ENCODE peak calls at places on chromosomes 2 and 18, in five cellular contexts. One of them, this sample, is unnamed.

GRCh38 chr2:71804251-71804650 is 343.4 kb downstream of the CYP26B1 start:
- DNase-seq in dorsolateral prefrontal cortex: no peak
- DNase-seq in fibroblast of lung: no peak
- DNase-seq in ovary: no peak
- DNase-seq in heart right ventricle: no peak
- DNase-seq in this sample: no peak

GRCh38 chr18:48488388-48488850 is 50.4 kb upstream of the CTIF start:
- DNase-seq in dorsolateral prefrontal cortex: no peak
- DNase-seq in fibroblast of lung: peak; percentile 97
- DNase-seq in ovary: peak; percentile 61
- DNase-seq in heart right ventricle: peak; percentile 81
- DNase-seq in this sample: peak; percentile 91

GRCh38 chr18:32040936-32041335 is 22.3 kb downstream of the RNF125 start:
- DNase-seq in dorsolateral prefrontal cortex: no peak
- DNase-seq in fibroblast of lung: no peak
- DNase-seq in ovary: no peak
- DNase-seq in heart right ventricle: no peak
- DNase-seq in this sample: no peak

GRCh38 chr2:72630767-72631166 is 195.1 kb downstream of the EXOC6B start:
- DNase-seq in dorsolateral prefrontal cortex: no peak
- DNase-seq in fibroblast of lung: no peak
- DNase-seq in ovary: no peak
- DNase-seq in heart right ventricle: no peak
- DNase-seq in this sample: no peak

GRCh38 chr2:72165792-72166191 is 18.1 kb upstream of the CYP26B1 start:
- DNase-seq in dorsolateral prefrontal cortex: no peak
- DNase-seq in fibroblast of lung: peak; percentile 36
- DNase-seq in ovary: no peak
- DNase-seq in heart right ventricle: no peak
- DNase-seq in this sample: no peak

GRCh38 chr2:17962874-17963273 is 84.4 kb downstream of the KCNS3 start:
- DNase-seq in dorsolateral prefrontal cortex: no peak
- DNase-seq in fibroblast of lung: peak; percentile 36
- DNase-seq in ovary: no peak
- DNase-seq in heart right ventricle: no peak
- DNase-seq in this sample: no peak

GRCh38 chr2:37795938-37796337 is 124.5 kb upstream of the CDC42EP3 start:
- DNase-seq in dorsolateral prefrontal cortex: no peak
- DNase-seq in fibroblast of lung: peak; percentile 95
- DNase-seq in ovary: no peak
- DNase-seq in heart right ventricle: no peak
- DNase-seq in this sample: no peak

GRCh38 chr2:188609321-188610049 is 317.8 kb downstream of the GULP1 start:
- DNase-seq in dorsolateral prefrontal cortex: no peak
- DNase-seq in fibroblast of lung: peak; percentile 81
- DNase-seq in ovary: no peak
- DNase-seq in heart right ventricle: no peak
- DNase-seq in this sample: no peak

GRCh38 chr2:121046335-121046734 is 238.7 kb downstream of the TFCP2L1 start:
- DNase-seq in dorsolateral prefrontal cortex: no peak
- DNase-seq in fibroblast of lung: no peak
- DNase-seq in ovary: no peak
- DNase-seq in heart right ventricle: no peak
- DNase-seq in this sample: no peak

DNA sequence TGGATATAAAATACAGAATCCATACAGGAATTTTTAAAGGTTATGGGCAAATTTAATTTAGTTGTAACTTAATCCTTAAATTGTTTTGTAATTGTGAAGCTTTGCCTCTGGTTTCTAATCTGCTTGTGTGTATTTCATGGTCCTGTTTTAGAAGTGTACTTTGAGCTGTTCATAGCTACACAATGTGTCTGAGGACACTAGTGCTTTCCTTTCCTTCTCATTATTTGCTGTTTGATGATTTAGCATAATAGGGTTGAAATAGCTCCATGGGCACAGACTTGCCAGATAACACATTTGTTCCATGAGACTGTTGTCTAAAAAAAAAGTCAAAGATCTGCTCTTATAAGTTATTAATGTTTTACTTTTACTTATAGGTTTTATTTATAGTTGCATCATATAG is 134.2 kb downstream of the MYO1B start:
- DNase-seq in dorsolateral prefrontal cortex: no peak
- DNase-seq in fibroblast of lung: no peak
- DNase-seq in ovary: no peak
- DNase-seq in heart right ventricle: no peak
- DNase-seq in this sample: no peak
- H3K27ac ChIP-seq in dorsolateral prefrontal cortex: no peak overlapping the region
- H3K27ac ChIP-seq in fibroblast of lung: no peak overlapping the region
- H3K27ac ChIP-seq in ovary: no peak overlapping the region
- H3K27ac ChIP-seq in heart right ventricle: no peak overlapping the region
- H3K27ac ChIP-seq in this sample: no peak overlapping the region

DNA sequence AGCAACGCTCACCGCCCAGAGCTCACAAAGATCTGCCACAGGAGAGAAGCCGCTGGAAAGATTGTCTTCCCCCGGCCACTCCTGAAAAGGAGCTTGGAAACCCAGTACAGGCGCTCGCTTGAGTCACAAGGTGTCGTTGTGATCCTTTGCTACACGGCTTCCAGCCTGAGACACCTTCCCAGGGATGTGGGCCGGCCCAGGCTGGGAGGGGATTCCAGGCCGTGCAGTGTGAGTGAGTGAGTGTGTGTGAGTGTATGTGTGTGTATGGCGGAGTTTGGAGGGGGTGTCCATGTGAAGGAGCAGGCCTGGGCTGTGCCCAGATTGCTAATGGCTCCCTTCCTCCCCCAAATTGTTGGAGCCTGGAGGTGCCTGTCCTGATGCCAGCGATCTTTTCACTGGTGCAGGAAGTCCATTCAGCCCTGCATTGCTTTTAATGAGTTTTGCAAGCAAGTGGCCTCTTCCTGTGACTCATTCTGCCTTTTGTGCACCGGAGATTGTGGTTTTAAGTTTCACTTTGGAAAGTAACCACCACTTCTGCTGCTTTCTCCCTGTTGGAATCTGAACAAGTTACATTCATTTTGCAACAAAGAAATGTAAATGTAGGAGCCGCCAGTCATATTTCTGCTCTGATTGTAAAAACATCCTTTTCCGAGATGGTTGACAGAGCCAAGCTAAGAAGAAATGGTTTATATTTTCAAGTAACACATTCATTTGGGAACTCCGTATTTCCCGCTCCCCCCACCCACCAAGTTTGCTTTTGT is 83.7 kb downstream of the LPIN1 start:
- DNase-seq in dorsolateral prefrontal cortex: peak; percentile 82
- DNase-seq in fibroblast of lung: peak; percentile 99
- DNase-seq in ovary: peak; percentile 71
- DNase-seq in heart right ventricle: peak; percentile 69
- DNase-seq in this sample: peak; percentile 82
- H3K4me3 ChIP-seq in dorsolateral prefrontal cortex: peak overlapping the region; percentile 11
- H3K4me3 ChIP-seq in fibroblast of lung: peak overlapping the region; percentile 54
- H3K4me3 ChIP-seq in ovary: peak overlapping the region; percentile 19
- H3K4me3 ChIP-seq in heart right ventricle: peak overlapping the region; percentile 28
- H3K4me3 ChIP-seq in this sample: peak overlapping the region; percentile 25

GRCh38 chr18:74748809-74749208 is 151.1 kb downstream of the ZNF407 start:
- DNase-seq in dorsolateral prefrontal cortex: no peak
- DNase-seq in fibroblast of lung: no peak
- DNase-seq in ovary: no peak
- DNase-seq in heart right ventricle: no peak
- DNase-seq in this sample: no peak

GRCh38 chr18:74742573-74742972 is 144.9 kb downstream of the ZNF407 start:
- DNase-seq in dorsolateral prefrontal cortex: no peak
- DNase-seq in fibroblast of lung: peak; percentile 64
- DNase-seq in ovary: no peak
- DNase-seq in heart right ventricle: no peak
- DNase-seq in this sample: no peak

GRCh38 chr18:74739926-74740325 is 142.3 kb downstream of the ZNF407 start:
- DNase-seq in dorsolateral prefrontal cortex: no peak
- DNase-seq in fibroblast of lung: no peak
- DNase-seq in ovary: no peak
- DNase-seq in heart right ventricle: no peak
- DNase-seq in this sample: no peak

GRCh38 chr18:74745658-74746403 is 148.2 kb downstream of the ZNF407 start:
- DNase-seq in dorsolateral prefrontal cortex: no peak
- DNase-seq in fibroblast of lung: peak; percentile 87
- DNase-seq in ovary: no peak
- DNase-seq in heart right ventricle: no peak
- DNase-seq in this sample: no peak
- H3K27ac ChIP-seq in dorsolateral prefrontal cortex: no peak overlapping the region
- H3K27ac ChIP-seq in fibroblast of lung: no peak overlapping the region
- H3K27ac ChIP-seq in ovary: no peak overlapping the region
- H3K27ac ChIP-seq in heart right ventricle: no peak overlapping the region
- H3K27ac ChIP-seq in this sample: no peak overlapping the region

GRCh38 chr2:78993518-78994148 is 31.9 kb upstream of the REG3G start:
- DNase-seq in dorsolateral prefrontal cortex: no peak
- DNase-seq in fibroblast of lung: no peak
- DNase-seq in ovary: no peak
- DNase-seq in heart right ventricle: no peak
- DNase-seq in this sample: peak; percentile 40
- H3K4me3 ChIP-seq in dorsolateral prefrontal cortex: peak overlapping the region; percentile 49
- H3K4me3 ChIP-seq in fibroblast of lung: no peak overlapping the region
- H3K4me3 ChIP-seq in ovary: no peak overlapping the region
- H3K4me3 ChIP-seq in heart right ventricle: no peak overlapping the region
- H3K4me3 ChIP-seq in this sample: no peak overlapping the region

GRCh38 chr18:42087195-42087594 is 132.2 kb downstream of the PIK3C3 start:
- DNase-seq in dorsolateral prefrontal cortex: no peak
- DNase-seq in fibroblast of lung: no peak
- DNase-seq in ovary: no peak
- DNase-seq in heart right ventricle: no peak
- DNase-seq in this sample: no peak
- H3K27ac ChIP-seq in dorsolateral prefrontal cortex: no peak overlapping the region
- H3K27ac ChIP-seq in fibroblast of lung: no peak overlapping the region
- H3K27ac ChIP-seq in ovary: no peak overlapping the region
- H3K27ac ChIP-seq in heart right ventricle: no peak overlapping the region
- H3K27ac ChIP-seq in this sample: no peak overlapping the region

GRCh38 chr2:85751300-85751575 is 2.6 kb upstream of the ATOH8 start:
- DNase-seq in dorsolateral prefrontal cortex: no peak
- DNase-seq in fibroblast of lung: no peak
- DNase-seq in ovary: no peak
- DNase-seq in heart right ventricle: no peak
- DNase-seq in this sample: no peak

GRCh38 chr2:85753525-85754312 is at the start of gene ATOH8:
- DNase-seq in dorsolateral prefrontal cortex: peak; percentile 72
- DNase-seq in fibroblast of lung: peak; percentile 72
- DNase-seq in ovary: peak; percentile 78
- DNase-seq in heart right ventricle: peak; percentile 73
- DNase-seq in this sample: peak; percentile 93

GRCh38 chr2:85754313-85755095 is 713 bp downstream of the ATOH8 start:
- DNase-seq in dorsolateral prefrontal cortex: no peak
- DNase-seq in fibroblast of lung: peak; percentile 63
- DNase-seq in ovary: peak; percentile 64
- DNase-seq in heart right ventricle: peak; percentile 32
- DNase-seq in this sample: peak; percentile 83

GRCh38 chr2:85751627-85752026 is 2.2 kb upstream of the ATOH8 start:
- DNase-seq in dorsolateral prefrontal cortex: no peak
- DNase-seq in fibroblast of lung: no peak
- DNase-seq in ovary: no peak
- DNase-seq in heart right ventricle: no peak
- DNase-seq in this sample: no peak

GRCh38 chr2:85753035-85753524 is 711 bp upstream of the ATOH8 start:
- DNase-seq in dorsolateral prefrontal cortex: no peak
- DNase-seq in fibroblast of lung: no peak
- DNase-seq in ovary: no peak
- DNase-seq in heart right ventricle: no peak
- DNase-seq in this sample: no peak
- H3K4me3 ChIP-seq in dorsolateral prefrontal cortex: peak overlapping the region; percentile 65
- H3K4me3 ChIP-seq in fibroblast of lung: peak overlapping the region; percentile 19
- H3K4me3 ChIP-seq in ovary: peak overlapping the region; percentile 86
- H3K4me3 ChIP-seq in heart right ventricle: peak overlapping the region; percentile 77
- H3K4me3 ChIP-seq in this sample: peak overlapping the region; percentile 92

GRCh38 chr2:23925702-23926288 is 1.1 kb downstream of the ATAD2B start:
- DNase-seq in dorsolateral prefrontal cortex: no peak
- DNase-seq in fibroblast of lung: peak; percentile 71
- DNase-seq in ovary: no peak
- DNase-seq in heart right ventricle: peak; percentile 71
- DNase-seq in this sample: peak; percentile 79
- H3K27ac ChIP-seq in dorsolateral prefrontal cortex: peak overlapping the region; percentile 92
- H3K27ac ChIP-seq in fibroblast of lung: peak overlapping the region; percentile 91
- H3K27ac ChIP-seq in ovary: peak overlapping the region; percentile 97
- H3K27ac ChIP-seq in heart right ventricle: peak overlapping the region; percentile 99
- H3K27ac ChIP-seq in this sample: peak overlapping the region; percentile 91

DNA sequence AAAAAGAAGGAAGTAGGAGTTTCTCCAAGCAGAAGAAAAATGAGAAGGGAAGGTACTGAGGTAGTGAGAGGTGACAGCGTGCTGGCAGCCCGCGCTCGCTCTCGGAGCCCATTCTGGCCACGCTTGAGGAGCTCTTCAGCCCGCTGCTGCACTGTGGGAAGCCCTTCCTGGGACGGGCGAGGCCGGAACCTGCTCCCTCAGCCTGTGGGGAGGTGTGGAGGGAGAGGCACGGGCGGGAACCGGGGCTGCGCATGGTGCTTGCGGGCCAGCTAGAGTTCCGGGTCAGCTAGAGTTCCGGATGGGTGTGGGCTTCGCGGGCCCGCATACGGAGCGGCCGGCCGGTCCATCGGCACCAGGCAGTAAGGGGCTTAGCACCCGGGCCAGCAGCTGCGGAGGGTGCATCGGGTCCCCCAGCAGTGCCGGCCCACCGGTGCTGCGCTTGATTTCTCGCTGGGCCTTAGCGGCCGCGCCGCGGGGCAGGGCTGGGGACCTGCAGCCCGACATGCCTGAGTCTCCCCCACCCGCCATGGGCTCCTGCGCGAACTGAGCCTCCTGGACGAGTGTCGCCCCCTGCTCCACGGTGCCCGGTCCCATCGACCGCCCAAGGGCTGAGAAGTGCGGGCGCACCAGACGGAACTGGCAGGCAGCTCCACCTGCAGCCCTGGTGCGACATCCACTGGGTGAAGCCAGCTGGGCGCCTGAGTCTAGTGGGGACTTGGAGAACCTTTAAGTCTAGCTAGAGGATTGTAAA is 11.1 kb upstream of the CYS1 start:
- DNase-seq in dorsolateral prefrontal cortex: no peak
- DNase-seq in fibroblast of lung: no peak
- DNase-seq in ovary: no peak
- DNase-seq in heart right ventricle: no peak
- DNase-seq in this sample: no peak
- H3K4me3 ChIP-seq in dorsolateral prefrontal cortex: no peak overlapping the region
- H3K4me3 ChIP-seq in fibroblast of lung: no peak overlapping the region
- H3K4me3 ChIP-seq in ovary: peak overlapping the region; percentile 20
- H3K4me3 ChIP-seq in heart right ventricle: peak overlapping the region; percentile 32
- H3K4me3 ChIP-seq in this sample: no peak overlapping the region

This sample was measured in aorta.